ENCODE peak calls at places on chromosomes 2 and 18, in four cellular contexts. One of them, this sample, is unnamed. For H3K9me3, the result is how much of the 10 kb centered on the place peaks cover.

GRCh38 chr18:79947054-79947755 is 4.2 kb downstream of the SLC66A2 start:
- DNase-seq in PC-3: peak
- DNase-seq in esophagus squamous epithelium: no peak
- DNase-seq in astrocyte: no peak
- DNase-seq in this sample: no peak

GRCh38 chr2:3636586-3637310 is 21.3 kb upstream of the ALLC start:
- DNase-seq in PC-3: no peak
- DNase-seq in esophagus squamous epithelium: no peak
- DNase-seq in astrocyte: no peak
- DNase-seq in this sample: no peak

GRCh38 chr2:30505500-30506180 is 58.6 kb downstream of the LCLAT1 start:
- DNase-seq in PC-3: no peak
- DNase-seq in esophagus squamous epithelium: no peak
- DNase-seq in astrocyte: no peak
- DNase-seq in this sample: no peak

GRCh38 chr2:46735730-46736493 is 179.7 kb downstream of the MCFD2 start:
- DNase-seq in PC-3: no peak
- DNase-seq in esophagus squamous epithelium: no peak
- DNase-seq in astrocyte: no peak
- DNase-seq in this sample: no peak

GRCh38 chr2:23944527-23944926 is 4.3 kb downstream of the UBXN2A start:
- DNase-seq in PC-3: no peak
- DNase-seq in esophagus squamous epithelium: no peak
- DNase-seq in astrocyte: no peak
- DNase-seq in this sample: no peak

GRCh38 chr2:25816249-25816648 is 62.0 kb downstream of the ASXL2 start:
- DNase-seq in PC-3: no peak
- DNase-seq in esophagus squamous epithelium: no peak
- DNase-seq in astrocyte: no peak
- DNase-seq in this sample: no peak

GRCh38 chr2:161586517-161587167 is 37.6 kb upstream of the SLC4A10 start:
- DNase-seq in PC-3: peak
- DNase-seq in esophagus squamous epithelium: no peak
- DNase-seq in astrocyte: peak
- DNase-seq in this sample: no peak

GRCh38 chr2:11008773-11009172 is 97.0 kb downstream of the KCNF1 start:
- DNase-seq in PC-3: no peak
- DNase-seq in esophagus squamous epithelium: no peak
- DNase-seq in astrocyte: no peak
- DNase-seq in this sample: no peak

GRCh38 chr2:200615247-200615646 is 29.4 kb downstream of the AOX1 start:
- DNase-seq in PC-3: peak
- DNase-seq in esophagus squamous epithelium: no peak
- DNase-seq in astrocyte: peak
- DNase-seq in this sample: no peak

GRCh38 chr18:427005-427404 is 73.5 kb downstream of the COLEC12 start:
- DNase-seq in PC-3: no peak
- DNase-seq in esophagus squamous epithelium: no peak
- DNase-seq in astrocyte: peak
- DNase-seq in this sample: no peak

GRCh38 chr18:48827321-48828200 is 123.2 kb downstream of the SMAD7 start:
- DNase-seq in PC-3: no peak
- DNase-seq in esophagus squamous epithelium: no peak
- DNase-seq in astrocyte: peak
- DNase-seq in this sample: no peak

GRCh38 chr2:134372611-134373131 is 118.8 kb downstream of the MGAT5 start:
- DNase-seq in PC-3: peak
- DNase-seq in esophagus squamous epithelium: no peak
- DNase-seq in astrocyte: peak
- DNase-seq in this sample: no peak

GRCh38 chr2:69634197-69634821 is 9.2 kb downstream of the AAK1 start:
- DNase-seq in PC-3: no peak
- DNase-seq in esophagus squamous epithelium: no peak
- DNase-seq in astrocyte: no peak
- DNase-seq in this sample: no peak

DNA sequence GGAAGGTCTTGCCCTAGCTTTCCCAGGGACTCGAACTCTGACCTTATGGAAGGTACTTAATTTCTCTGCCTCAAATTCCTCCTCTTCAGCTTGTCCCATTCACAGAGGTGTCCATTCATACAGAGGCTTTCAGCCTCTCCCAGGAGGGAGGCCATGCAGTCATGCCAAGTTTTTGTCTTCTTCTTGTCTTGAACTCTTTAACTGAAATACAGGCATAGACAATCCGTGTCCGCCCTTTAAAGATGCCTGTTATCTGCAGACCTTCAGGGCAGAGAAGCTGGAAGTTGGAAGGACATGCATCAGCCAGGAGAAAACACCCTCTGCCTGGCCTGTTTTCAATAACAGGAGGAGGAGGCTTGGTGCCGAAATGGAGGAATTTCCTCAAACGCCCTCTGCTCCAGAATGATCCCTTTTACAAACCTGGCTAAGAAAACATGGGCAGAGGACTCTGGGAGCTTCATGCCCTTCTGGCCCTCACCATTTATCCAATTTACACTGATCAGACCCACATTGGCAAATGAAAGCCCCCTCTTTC is 308.3 kb downstream of the MYCN start:
- DNase-seq in PC-3: no peak
- DNase-seq in esophagus squamous epithelium: no peak
- DNase-seq in astrocyte: no peak
- DNase-seq in this sample: no peak
- H3K9me3 ChIP-seq in PC-3: under half
- H3K9me3 ChIP-seq in esophagus squamous epithelium: under half
- H3K9me3 ChIP-seq in astrocyte: under half
- H3K9me3 ChIP-seq in this sample: under half

GRCh38 chr2:869357-869871 is 81.2 kb upstream of the SNTG2 start:
- DNase-seq in PC-3: no peak
- DNase-seq in esophagus squamous epithelium: no peak
- DNase-seq in astrocyte: no peak
- DNase-seq in this sample: no peak
- H3K9me3 ChIP-seq in PC-3: under half
- H3K9me3 ChIP-seq in esophagus squamous epithelium: under half
- H3K9me3 ChIP-seq in astrocyte: under half
- H3K9me3 ChIP-seq in this sample: under half

GRCh38 chr18:78699516-78699915 is 280.1 kb upstream of the SALL3 start:
- DNase-seq in PC-3: no peak
- DNase-seq in esophagus squamous epithelium: no peak
- DNase-seq in astrocyte: no peak
- DNase-seq in this sample: no peak
- H3K9me3 ChIP-seq in PC-3: under half
- H3K9me3 ChIP-seq in esophagus squamous epithelium: under half
- H3K9me3 ChIP-seq in astrocyte: under half
- H3K9me3 ChIP-seq in this sample: under half

GRCh38 chr2:173213181-173213580 is 137.5 kb downstream of the MAP3K20 start:
- DNase-seq in PC-3: no peak
- DNase-seq in esophagus squamous epithelium: no peak
- DNase-seq in astrocyte: no peak
- DNase-seq in this sample: no peak
- H3K9me3 ChIP-seq in PC-3: under half
- H3K9me3 ChIP-seq in esophagus squamous epithelium: under half
- H3K9me3 ChIP-seq in astrocyte: under half
- H3K9me3 ChIP-seq in this sample: under half

DNA sequence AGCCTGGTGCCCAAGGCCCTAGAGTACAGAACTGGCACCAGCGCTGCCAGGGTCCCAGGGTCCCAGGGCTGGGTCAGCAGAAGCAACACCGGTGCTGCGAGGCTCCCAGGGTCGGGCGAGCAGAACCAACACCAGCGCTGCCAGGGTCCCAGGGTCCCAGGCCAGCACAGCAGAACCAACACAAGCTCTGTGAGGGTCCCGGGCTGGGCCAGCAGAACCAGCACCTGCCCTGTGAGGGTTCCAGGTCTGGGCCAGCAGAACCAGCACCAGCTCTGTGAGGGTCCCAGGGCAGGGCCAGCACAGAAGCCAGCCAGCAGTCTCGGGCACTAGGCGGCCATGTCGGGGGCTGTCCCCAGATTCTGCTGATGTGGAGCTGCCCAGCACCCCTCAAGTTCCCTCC is 93.1 kb downstream of the GALR1 start:
- DNase-seq in PC-3: no peak
- DNase-seq in esophagus squamous epithelium: no peak
- DNase-seq in astrocyte: no peak
- DNase-seq in this sample: no peak
- H3K9me3 ChIP-seq in PC-3: under half
- H3K9me3 ChIP-seq in esophagus squamous epithelium: under half
- H3K9me3 ChIP-seq in astrocyte: under half
- H3K9me3 ChIP-seq in this sample: under half

GRCh38 chr2:86189782-86190416 is 5.4 kb downstream of the IMMT start:
- DNase-seq in PC-3: no peak
- DNase-seq in esophagus squamous epithelium: no peak
- DNase-seq in astrocyte: no peak
- DNase-seq in this sample: no peak

GRCh38 chr2:86199834-86200177 is 549 bp downstream of the MRPL35 start:
- DNase-seq in PC-3: no peak
- DNase-seq in esophagus squamous epithelium: no peak
- DNase-seq in astrocyte: no peak
- DNase-seq in this sample: no peak

GRCh38 chr2:86193901-86194567 is 1.2 kb downstream of the IMMT start:
- DNase-seq in PC-3: peak
- DNase-seq in esophagus squamous epithelium: no peak
- DNase-seq in astrocyte: no peak
- DNase-seq in this sample: no peak

GRCh38 chr2:86195055-86195807 is at the start of gene IMMT:
- DNase-seq in PC-3: peak
- DNase-seq in esophagus squamous epithelium: peak
- DNase-seq in astrocyte: peak
- DNase-seq in this sample: peak

GRCh38 chr2:86194751-86195054 is 559 bp downstream of the IMMT start:
- DNase-seq in PC-3: peak
- DNase-seq in esophagus squamous epithelium: no peak
- DNase-seq in astrocyte: no peak
- DNase-seq in this sample: no peak
- H3K9me3 ChIP-seq in PC-3: under half
- H3K9me3 ChIP-seq in esophagus squamous epithelium: under half
- H3K9me3 ChIP-seq in astrocyte: under half
- H3K9me3 ChIP-seq in this sample: under half